ENCODE peak calls at places on chromosomes 1 and 21, in four cellular contexts. One of them, this sample, is unnamed.

GRCh38 chr1:43435146-43436145 is 18.3 kb downstream of the HYI start:
- DNase-seq in GM12878: no peak
- DNase-seq in K562: no peak
- DNase-seq in HL-60: no peak
- DNase-seq in this sample: no peak

GRCh38 chr1:30188329-30188728 is 535.1 kb downstream of the MATN1 start:
- DNase-seq in HL-60: no peak
- DNase-seq in GM12878: no peak
- DNase-seq in K562: no peak
- DNase-seq in this sample: no peak

GRCh38 chr1:30256911-30257310 is 466.5 kb downstream of the MATN1 start:
- DNase-seq in K562: no peak
- DNase-seq in GM12878: no peak
- DNase-seq in HL-60: no peak
- DNase-seq in this sample: no peak

GRCh38 chr1:209810783-209811182 is 4.8 kb upstream of the IRF6 start:
- DNase-seq in K562: no peak
- DNase-seq in HL-60: no peak
- DNase-seq in GM12878: no peak
- DNase-seq in this sample: no peak

GRCh38 chr1:188295157-188295556 is 1466.4 kb downstream of the PLA2G4A start:
- DNase-seq in K562: no peak
- DNase-seq in HL-60: no peak
- DNase-seq in GM12878: no peak
- DNase-seq in this sample: no peak

GRCh38 chr21:18832950-18833349 is 429.4 kb upstream of the TMPRSS15 start:
- DNase-seq in K562: peak; percentile 4
- DNase-seq in GM12878: no peak
- DNase-seq in HL-60: no peak
- DNase-seq in this sample: no peak

GRCh38 chr1:206727981-206728380 is 42.6 kb upstream of the IL19 start:
- DNase-seq in K562: no peak
- DNase-seq in GM12878: no peak
- DNase-seq in HL-60: no peak
- DNase-seq in this sample: no peak

GRCh38 chr1:226128487-226129075 is 58.0 kb downstream of the ACBD3 start:
- DNase-seq in K562: no peak
- DNase-seq in GM12878: no peak
- DNase-seq in HL-60: no peak
- DNase-seq in this sample: no peak

GRCh38 chr1:160954158-160955104 is at the start of gene ITLN2:
- DNase-seq in HL-60: peak; percentile 63
- DNase-seq in K562: peak; percentile 74
- DNase-seq in GM12878: peak; percentile 16
- DNase-seq in this sample: peak; percentile 47

GRCh38 chr1:39684313-39684664 is 6.9 kb downstream of the HPCAL4 start:
- DNase-seq in GM12878: no peak
- DNase-seq in HL-60: no peak
- DNase-seq in K562: no peak
- DNase-seq in this sample: no peak

GRCh38 chr1:235739124-235739523 is 89.5 kb upstream of the GNG4 start:
- DNase-seq in GM12878: no peak
- DNase-seq in K562: no peak
- DNase-seq in HL-60: no peak
- DNase-seq in this sample: no peak

GRCh38 chr1:48526045-48526714 is 54.2 kb upstream of the SPATA6 start:
- DNase-seq in HL-60: no peak
- DNase-seq in GM12878: no peak
- DNase-seq in K562: no peak
- DNase-seq in this sample: no peak

GRCh38 chr1:30735124-30735523 is 11.7 kb upstream of the MATN1 start:
- DNase-seq in GM12878: no peak
- DNase-seq in K562: no peak
- DNase-seq in HL-60: no peak
- DNase-seq in this sample: no peak

GRCh38 chr1:77370588-77371306 is 88.9 kb downstream of the AK5 start:
- DNase-seq in GM12878: no peak
- DNase-seq in HL-60: no peak
- DNase-seq in K562: no peak
- DNase-seq in this sample: no peak

GRCh38 chr1:12454406-12455391 is 163.3 kb downstream of the DHRS3 start:
- DNase-seq in HL-60: no peak
- DNase-seq in K562: peak; percentile 57
- DNase-seq in GM12878: no peak
- DNase-seq in this sample: no peak

GRCh38 chr1:233680000-233680399 is 66.1 kb downstream of the KCNK1 start:
- DNase-seq in K562: no peak
- DNase-seq in HL-60: no peak
- DNase-seq in GM12878: no peak
- DNase-seq in this sample: no peak

GRCh38 chr1:44239337-44239960 is 26.2 kb downstream of the DMAP1 start:
- DNase-seq in K562: peak; percentile 19
- DNase-seq in HL-60: no peak
- DNase-seq in GM12878: no peak
- DNase-seq in this sample: no peak

GRCh38 chr1:111275780-111276433 is 14.7 kb upstream of the CHIA start:
- DNase-seq in GM12878: no peak
- DNase-seq in K562: no peak
- DNase-seq in HL-60: no peak
- DNase-seq in this sample: no peak

GRCh38 chr1:111272081-111272480 is 18.6 kb upstream of the CHIA start:
- DNase-seq in K562: no peak
- DNase-seq in HL-60: no peak
- DNase-seq in GM12878: no peak
- DNase-seq in this sample: no peak

GRCh38 chr1:111274653-111275052 is 16.0 kb upstream of the CHIA start:
- DNase-seq in HL-60: no peak
- DNase-seq in K562: no peak
- DNase-seq in GM12878: no peak
- DNase-seq in this sample: no peak

GRCh38 chr1:111271464-111271801 is 19.2 kb upstream of the CHIA start:
- DNase-seq in K562: no peak
- DNase-seq in GM12878: no peak
- DNase-seq in HL-60: no peak
- DNase-seq in this sample: no peak

DNA sequence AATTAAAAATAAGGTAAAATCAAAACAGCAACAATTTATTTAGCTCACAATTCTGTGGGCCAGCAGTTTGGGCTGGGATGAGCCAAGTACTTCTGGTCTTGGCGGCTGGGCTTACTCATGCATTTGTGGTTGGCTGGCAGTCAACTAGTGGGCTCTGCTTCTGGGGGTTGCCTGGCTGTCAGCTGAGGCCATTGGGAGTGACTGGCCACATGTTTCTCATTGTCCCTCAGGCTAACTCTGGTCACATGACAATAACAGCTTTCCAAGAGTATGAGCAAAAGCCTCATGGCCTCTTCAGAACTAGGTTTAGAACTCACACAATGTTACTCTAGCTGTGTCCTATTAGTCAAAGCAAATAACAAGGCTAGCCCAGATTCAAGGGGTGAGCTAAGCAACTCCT is 15.6 kb upstream of the CHIA start:
- DNase-seq in HL-60: no peak
- DNase-seq in GM12878: no peak
- DNase-seq in K562: no peak
- DNase-seq in this sample: no peak
- TF ChIP-seq SPI1 in HL-60: no peak
- TF ChIP-seq SPI1 in GM12878: no peak
- TF ChIP-seq SPI1 in K562: no peak
- TF ChIP-seq SPI1 in this sample: no peak

GRCh38 chr1:223087231-223087990 is 55.6 kb downstream of the TLR5 start:
- DNase-seq in GM12878: no peak
- DNase-seq in K562: no peak
- DNase-seq in HL-60: no peak
- DNase-seq in this sample: no peak
- TF ChIP-seq SPI1 in GM12878: no peak
- TF ChIP-seq SPI1 in K562: no peak
- TF ChIP-seq SPI1 in HL-60: no peak
- TF ChIP-seq SPI1 in this sample: no peak

GRCh38 chr1:179144621-179145020 is 62.8 kb downstream of the TOR3A start:
- DNase-seq in HL-60: no peak
- DNase-seq in K562: no peak
- DNase-seq in GM12878: no peak
- DNase-seq in this sample: no peak

GRCh38 chr1:179141592-179142244 is 59.8 kb downstream of the TOR3A start:
- DNase-seq in HL-60: no peak
- DNase-seq in GM12878: no peak
- DNase-seq in K562: peak; percentile 9
- DNase-seq in this sample: no peak

GRCh38 chr1:179143332-179143731 is 61.5 kb downstream of the TOR3A start:
- DNase-seq in HL-60: no peak
- DNase-seq in K562: no peak
- DNase-seq in GM12878: no peak
- DNase-seq in this sample: no peak

GRCh38 chr1:179145521-179145920 is 63.7 kb downstream of the TOR3A start:
- DNase-seq in HL-60: no peak
- DNase-seq in GM12878: no peak
- DNase-seq in K562: no peak
- DNase-seq in this sample: no peak

DNA sequence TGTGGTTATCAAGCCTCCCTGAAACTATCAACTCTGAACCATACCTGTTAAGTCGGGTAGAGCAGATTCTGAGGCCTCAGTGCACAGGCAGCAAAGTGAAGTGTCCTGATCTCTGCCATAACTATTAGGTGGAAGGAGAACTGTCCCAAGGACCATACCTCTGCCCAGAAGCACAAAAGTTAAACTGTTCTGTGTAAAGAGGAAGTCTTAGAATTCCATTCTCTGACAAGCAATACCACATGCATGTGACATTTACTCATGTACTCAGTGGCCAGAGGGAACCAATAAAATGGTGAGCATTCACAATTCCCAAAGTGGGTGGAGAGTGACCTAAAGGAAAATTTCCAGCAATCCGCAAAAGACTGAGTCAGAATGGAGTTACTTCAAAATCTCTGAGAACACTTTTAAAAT is 61.0 kb downstream of the TOR3A start:
- DNase-seq in GM12878: no peak
- DNase-seq in HL-60: peak; percentile 21
- DNase-seq in K562: peak; percentile 7
- DNase-seq in this sample: no peak
- TF ChIP-seq SPI1 in GM12878: peak; percentile 66
- TF ChIP-seq SPI1 in HL-60: peak; percentile 94
- TF ChIP-seq SPI1 in K562: peak; percentile 88
- TF ChIP-seq SPI1 in this sample: peak; percentile 75

GRCh38 chr1:32273389-32274208 is 18.3 kb upstream of the HDAC1 start:
- DNase-seq in K562: peak; percentile 38
- DNase-seq in HL-60: no peak
- DNase-seq in GM12878: no peak
- DNase-seq in this sample: no peak
- TF ChIP-seq SPI1 in K562: no peak
- TF ChIP-seq SPI1 in HL-60: no peak
- TF ChIP-seq SPI1 in GM12878: no peak
- TF ChIP-seq SPI1 in this sample: no peak

DNA sequence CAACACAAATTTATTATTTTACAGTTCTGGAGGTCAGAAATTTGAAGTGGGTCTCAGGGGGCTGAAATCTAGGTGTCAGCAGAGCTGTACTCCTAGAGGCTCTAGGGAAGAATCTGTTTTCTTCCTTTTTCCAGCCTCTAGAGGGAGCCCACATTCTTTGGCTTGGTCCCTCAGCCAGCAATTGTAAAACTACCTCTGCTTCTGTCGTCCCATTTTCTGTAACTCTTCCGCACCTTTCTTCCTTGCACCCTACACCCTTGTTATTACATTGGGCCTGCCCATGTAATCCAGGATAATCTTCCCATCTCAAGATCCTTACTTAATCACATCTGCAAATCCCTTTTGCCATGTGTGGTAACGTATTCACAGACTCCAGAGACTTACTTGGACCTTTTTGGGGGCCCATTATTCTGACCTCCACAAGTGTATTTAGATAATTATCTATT is 24.8 kb upstream of the THEM4 start:
- DNase-seq in HL-60: peak; percentile 63
- DNase-seq in GM12878: no peak
- DNase-seq in K562: peak; percentile 77
- DNase-seq in this sample: no peak
- TF ChIP-seq SPI1 in HL-60: no peak
- TF ChIP-seq SPI1 in GM12878: no peak
- TF ChIP-seq SPI1 in K562: no peak
- TF ChIP-seq SPI1 in this sample: no peak

DNA sequence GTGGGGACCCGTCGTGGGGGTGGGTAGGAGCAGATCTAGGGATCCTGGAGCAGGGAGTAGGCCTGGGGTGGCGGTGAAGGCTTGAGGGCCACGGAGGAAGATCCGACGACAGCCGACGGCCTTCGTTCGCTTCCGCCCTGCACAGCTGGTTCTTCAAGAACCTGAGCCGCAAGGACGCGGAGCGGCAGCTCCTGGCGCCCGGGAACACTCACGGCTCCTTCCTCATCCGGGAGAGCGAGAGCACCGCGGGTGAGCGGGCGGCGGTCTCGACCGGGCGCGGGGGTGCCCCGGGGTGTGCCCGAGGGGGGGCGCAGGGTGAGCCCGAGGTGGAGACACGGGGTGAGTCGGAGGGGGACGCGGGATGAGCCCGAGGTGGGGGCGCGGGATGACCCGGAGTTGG is 16.5 kb upstream of the HDAC1 start:
- DNase-seq in GM12878: no peak
- DNase-seq in K562: no peak
- DNase-seq in HL-60: no peak
- DNase-seq in this sample: no peak
- TF ChIP-seq SPI1 in GM12878: no peak
- TF ChIP-seq SPI1 in K562: no peak
- TF ChIP-seq SPI1 in HL-60: no peak
- TF ChIP-seq SPI1 in this sample: no peak